ENCODE peak calls at places on chromosomes 16 and 17, in eight cellular contexts. X is heart right ventricle, Y is tibial artery, F is esophagus muscularis mucosa, S is breast epithelium, H is HCT116, I is aorta, A is IMR-90. Q is an unnamed sample. For H3K9me3 and H3K4me1, the result is how much of the 10 kb centered on the place peaks cover.

GRCh38 chr16:57700801-57701551 is 6.4 kb downstream of the DRC7 start:
- DNase-seq in H (no peak), X (no peak), Y (no peak), I (no peak), F (no peak), A (no peak), S (no peak), Q (no peak)

GRCh38 chr16:78211200-78211599 is 111.7 kb downstream of the WWOX start:
- DNase-seq in F (peak), I (no peak), X (no peak), H (no peak), S (no peak), Y (no peak), A (no peak), Q (no peak)

GRCh38 chr17:37392024-37392590 is 14.5 kb downstream of the ACACA start:
- DNase-seq in S (no peak), H (no peak), X (no peak), A (peak), I (no peak), Y (no peak), F (no peak), Q (no peak)

GRCh38 chr16:68995011-68995504 is 110.4 kb upstream of the HAS3 start:
- DNase-seq in F (peak), I (no peak), A (peak), H (peak), Y (no peak), X (no peak), S (peak), Q (peak)

GRCh38 chr16:53992057-53992378 is 288.1 kb downstream of the FTO start:
- DNase-seq in H (no peak), X (no peak), Y (no peak), I (no peak), F (no peak), A (no peak), S (no peak), Q (no peak)

GRCh38 chr16:86353185-86353584 is 157.1 kb upstream of the FOXF1 start:
- DNase-seq in S (no peak), I (peak), H (no peak), Y (no peak), F (no peak), X (no peak), A (peak), Q (no peak)

GRCh38 chr17:10368561-10368960 is 4.2 kb downstream of the MYH13 start:
- DNase-seq in X (no peak), A (no peak), F (no peak), Y (no peak), I (no peak), S (no peak), H (no peak), Q (no peak)

GRCh38 chr16:56667581-56668571 is at the start of gene MT1G:
- DNase-seq in X (peak), F (no peak), Y (peak), I (peak), A (no peak), S (no peak), H (no peak), Q (no peak)

GRCh38 chr17:19019041-19019941 is 14.7 kb upstream of the FAM83G start:
- DNase-seq in X (no peak), S (no peak), A (no peak), H (no peak), Y (no peak), I (peak), F (no peak), Q (no peak)

GRCh38 chr17:40498281-40499084 is 2.9 kb downstream of the TNS4 start:
- DNase-seq in F (no peak), A (no peak), I (no peak), X (no peak), S (no peak), Y (no peak), H (no peak), Q (no peak)

GRCh38 chr17:64155090-64155630 is 25.2 kb upstream of the ERN1 start:
- DNase-seq in X (no peak), F (no peak), S (no peak), Y (no peak), A (no peak), H (no peak), I (no peak), Q (no peak)

GRCh38 chr17:22704674-22705073 is 1012.4 kb downstream of the KCNJ18 start:
- DNase-seq in A (no peak), Y (no peak), I (no peak), S (no peak), X (no peak), H (no peak), F (no peak), Q (no peak)

GRCh38 chr17:70076831-70077230 is 1.8 kb downstream of the KCNJ16 start:
- DNase-seq in X (no peak), A (no peak), F (no peak), Y (no peak), S (peak), I (no peak), H (no peak), Q (no peak)

DNA sequence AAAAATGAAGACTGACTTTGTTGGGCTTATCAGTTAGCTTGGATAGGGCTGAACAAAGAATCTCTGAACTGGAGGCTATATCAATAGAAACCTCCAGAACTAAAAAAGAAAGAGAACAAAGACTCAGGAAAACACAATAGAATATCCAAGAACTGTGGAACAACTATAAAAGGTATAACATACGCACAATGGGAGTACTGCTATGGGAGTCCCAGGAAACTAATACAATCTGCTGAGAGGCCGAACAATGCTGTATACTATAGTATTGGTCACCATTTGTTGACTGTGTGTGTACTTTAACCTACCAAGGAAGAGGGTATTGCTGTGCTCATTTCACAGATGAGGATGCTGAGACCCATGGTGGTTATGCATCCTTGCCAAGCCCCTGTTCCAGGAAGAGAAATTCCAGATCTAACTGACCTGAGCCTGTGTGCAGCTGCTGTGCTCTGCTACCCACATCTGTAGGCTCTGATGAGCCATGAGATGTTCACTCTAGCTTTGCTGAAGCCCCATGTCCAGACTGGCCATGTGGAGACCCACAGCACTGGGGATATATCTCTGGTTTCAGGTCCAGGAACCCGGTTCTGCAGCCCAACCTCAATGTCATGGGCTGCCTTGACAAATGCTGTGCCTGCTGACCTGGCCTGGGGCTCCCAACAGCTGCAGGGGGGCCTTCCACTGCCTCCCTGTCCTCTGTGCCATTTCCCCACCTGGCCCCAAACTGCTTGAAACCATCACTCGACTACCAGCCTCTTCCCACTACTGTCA is 254.3 kb upstream of the TNRC6C start:
- DNase-seq in Y (peak), H (no peak), F (no peak), S (no peak), X (no peak), I (peak), A (no peak), Q (no peak)
- H3K9me3 ChIP-seq in Y (under half), H (under half), F (under half), S (under half), X (under half), I (under half), A (under half), Q (under half)

DNA sequence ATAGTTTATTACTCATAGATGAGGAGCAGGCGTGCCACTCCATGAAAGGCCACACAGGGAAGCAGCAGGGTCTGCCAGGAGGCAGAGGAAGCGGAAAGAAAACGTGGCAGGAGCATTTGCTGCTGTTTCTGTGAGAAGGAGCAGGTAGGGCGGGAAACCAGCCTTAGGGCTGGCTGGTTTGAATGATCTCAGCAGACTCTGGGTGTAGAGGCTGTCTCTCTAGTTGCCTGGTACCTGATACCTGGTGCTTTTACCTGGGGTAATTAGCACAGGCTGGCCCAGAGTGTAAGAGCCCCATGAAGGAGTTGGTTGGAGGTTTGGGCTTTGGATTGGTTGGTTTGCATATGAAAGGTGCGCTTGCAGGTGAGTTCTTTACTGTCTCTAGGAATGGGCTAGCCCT is 205.0 kb upstream of the CACNG3 start:
- DNase-seq in F (no peak), Y (no peak), S (no peak), A (no peak), H (no peak), X (no peak), I (no peak), Q (no peak)
- H3K4me1 ChIP-seq in F (under half), Y (under half), S (under half), A (under half), H (under half), X (under half), I (under half), Q (under half)

DNA sequence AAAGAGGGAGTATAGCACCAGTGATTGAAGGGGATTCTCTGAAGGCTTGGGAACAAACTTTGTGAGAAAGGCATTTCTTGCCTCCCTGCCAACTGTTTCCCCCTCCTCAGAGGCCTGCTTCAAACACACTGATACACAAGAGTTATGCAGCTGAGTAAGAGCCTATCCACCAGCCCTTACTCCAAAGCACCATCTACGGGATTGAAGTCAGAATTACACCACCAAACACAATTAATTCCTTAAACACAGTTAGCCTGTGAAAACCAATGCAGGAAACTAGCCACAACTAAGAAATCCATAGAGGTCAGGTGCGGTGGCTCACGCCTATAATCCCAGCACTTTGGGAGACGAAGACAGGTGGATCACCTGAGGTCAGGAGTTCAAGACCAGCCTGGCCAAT is 138.3 kb downstream of the SHCBP1 start:
- DNase-seq in S (no peak), F (no peak), I (no peak), Y (no peak), X (no peak), A (no peak), H (no peak), Q (no peak)
- H3K9me3 ChIP-seq in S (under half), F (under half), I (under half), Y (under half), X (under half), A (under half), H (under half), Q (under half)

GRCh38 chr17:77394540-77395295 is 253.9 kb downstream of the SEC14L1 start:
- DNase-seq in F (no peak), Y (no peak), X (no peak), A (no peak), H (peak), S (peak), I (no peak), Q (peak)
- H3K4me1 ChIP-seq in F (half or more), Y (half or more), X (half or more), A (under half), H (under half), S (under half), I (under half), Q (half or more)

DNA sequence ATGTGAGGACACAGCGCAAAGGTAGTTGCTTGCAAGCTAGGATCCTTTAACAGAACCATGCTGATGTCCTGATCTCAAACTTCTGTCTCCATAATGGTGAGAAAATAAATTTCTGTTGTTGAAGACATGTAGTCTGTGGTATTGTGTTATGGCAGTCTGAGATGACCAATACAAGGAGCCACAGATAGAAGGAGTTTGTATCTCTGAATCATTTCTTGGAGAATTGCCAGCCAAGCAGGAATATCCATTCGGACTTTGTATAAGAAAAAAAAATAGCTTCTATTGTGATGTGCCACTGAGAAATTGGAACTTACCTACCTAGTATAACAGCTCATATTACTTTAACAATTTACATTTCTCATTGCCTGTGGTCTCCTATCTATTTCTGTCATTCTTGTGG is 447.6 kb upstream of the CA10 start:
- DNase-seq in I (no peak), A (no peak), H (no peak), F (no peak), Y (no peak), X (no peak), S (no peak), Q (no peak)
- H3K9me3 ChIP-seq in I (under half), A (under half), H (under half), F (under half), Y (under half), X (under half), S (under half), Q (under half)

GRCh38 chr16:3580271-3580670 is 3.1 kb upstream of the NLRC3 start:
- DNase-seq in S (no peak), H (no peak), Y (no peak), A (no peak), I (no peak), X (no peak), F (no peak), Q (no peak)

GRCh38 chr16:3579776-3580175 is 2.6 kb upstream of the NLRC3 start:
- DNase-seq in F (no peak), X (no peak), S (no peak), Y (no peak), I (no peak), A (no peak), H (no peak), Q (no peak)

GRCh38 chr16:3582276-3583165 is 5.3 kb upstream of the NLRC3 start:
- DNase-seq in S (no peak), Y (no peak), F (no peak), I (no peak), X (no peak), H (no peak), A (no peak), Q (no peak)

GRCh38 chr16:3580686-3581085 is 3.5 kb upstream of the NLRC3 start:
- DNase-seq in Y (no peak), A (peak), S (no peak), X (no peak), F (no peak), H (no peak), I (no peak), Q (no peak)

DNA sequence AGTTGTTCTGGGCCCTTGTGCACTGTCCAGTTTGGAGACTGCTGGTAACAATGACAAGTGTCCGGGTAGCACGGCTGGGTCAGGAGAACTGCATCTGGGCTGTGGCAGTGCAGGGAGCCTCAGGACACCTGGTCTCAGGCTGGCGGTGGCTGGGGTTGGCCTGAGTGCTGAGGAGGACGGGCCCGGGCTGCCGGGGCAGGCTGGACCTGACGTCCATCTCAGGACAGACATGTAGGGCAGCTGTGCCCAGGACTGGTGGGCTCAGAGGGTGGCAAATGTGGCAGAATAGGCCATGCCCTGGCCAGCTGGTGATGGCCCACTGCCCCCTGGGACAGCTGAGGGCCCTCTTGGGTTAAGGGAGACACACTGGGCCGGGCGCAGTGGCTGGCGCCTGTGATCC is 4.2 kb upstream of the NLRC3 start:
- DNase-seq in F (no peak), S (no peak), Y (no peak), X (no peak), A (no peak), H (no peak), I (no peak), Q (no peak)
- H3K4me1 ChIP-seq in F (under half), S (under half), Y (under half), X (under half), A (under half), H (under half), I (under half), Q (under half)

GRCh38 chr16:35731341-35732040 is 2272.1 kb downstream of the TP53TG3F start:
- DNase-seq in I (no peak), F (peak), H (no peak), S (no peak), X (no peak), A (no peak), Y (no peak), Q (peak)
- H3K9me3 ChIP-seq in I (under half), F (under half), H (under half), S (under half), X (under half), A (under half), Y (under half), Q (under half)

Q was measured in SJSA1.